ENCODE peak calls at places on chromosomes 4 and X, in nine cellular contexts. D is fibroblast of lung; B is HCT116; Z is HL-60; K is dorsolateral prefrontal cortex; E is left lung; O is GM23248; J is heart left ventricle; H is CD8-positive, alpha-beta T cell. S is an unnamed sample.

GRCh38 chr4:32135642-32136041 is 1415.5 kb downstream of the PCDH7 start:
- DNase-seq in D (peak; percentile 14), B (no peak), Z (no peak), K (no peak), E (no peak), O (no peak), J (no peak), H (no peak), S (no peak)

GRCh38 chr4:183860726-183861125 is 44.4 kb upstream of the STOX2 start:
- DNase-seq in D (no peak), B (no peak), Z (no peak), K (no peak), E (no peak), O (no peak), J (no peak), H (no peak), S (no peak)

GRCh38 chr4:171266666-171267065 is 546.5 kb upstream of the GALNTL6 start:
- DNase-seq in D (no peak), B (no peak), Z (no peak), K (no peak), E (no peak), O (no peak), J (no peak), H (no peak), S (no peak)

GRCh38 chr4:1092026-1092982 is 21.1 kb downstream of the RNF212 start:
- DNase-seq in D (no peak), B (no peak), Z (no peak), K (no peak), E (no peak), O (peak; percentile 10), J (no peak), H (no peak), S (peak; percentile 65)

GRCh38 chrX:141341341-141341740 is 99.0 kb upstream of the SPANXC start:
- DNase-seq in D (peak; percentile 88), B (no peak), Z (no peak), K (no peak), E (no peak), O (peak; percentile 43), J (no peak), H (no peak), S (no peak)

GRCh38 chrX:38664285-38664684 is 102.9 kb downstream of the TSPAN7 start:
- DNase-seq in D (peak; percentile 29), B (peak; percentile 26), Z (no peak), K (no peak), E (no peak), O (peak; percentile 55), J (no peak), H (no peak), S (peak; percentile 62)

GRCh38 chr4:142534994-142535393 is 311.1 kb downstream of the INPP4B start:
- DNase-seq in D (peak; percentile 32), B (no peak), Z (no peak), K (no peak), E (no peak), O (peak; percentile 79), J (no peak), H (no peak), S (no peak)

GRCh38 chrX:40877869-40878268 is 142.5 kb upstream of the MED14 start:
- DNase-seq in D (peak; percentile 15), B (peak; percentile 3), Z (peak; percentile 7), K (no peak), E (no peak), O (peak; percentile 33), J (no peak), H (no peak), S (no peak)

GRCh38 chr4:8312069-8312445 is 42.5 kb downstream of the HTRA3 start:
- DNase-seq in D (no peak), B (no peak), Z (no peak), K (peak; percentile 6), E (no peak), O (no peak), J (no peak), H (no peak), S (no peak)

GRCh38 chrX:129553619-129554288 is 13.7 kb downstream of the OCRL start:
- DNase-seq in D (no peak), B (no peak), Z (peak; percentile 35), K (no peak), E (no peak), O (no peak), J (no peak), H (no peak), S (no peak)

GRCh38 chr4:176404591-176404990 is 84.8 kb downstream of the SPCS3 start:
- DNase-seq in D (peak; percentile 70), B (no peak), Z (no peak), K (no peak), E (no peak), O (peak; percentile 76), J (no peak), H (no peak), S (no peak)

GRCh38 chr4:27913738-27914137 is 1053.1 kb downstream of the STIM2 start:
- DNase-seq in D (no peak), B (no peak), Z (no peak), K (no peak), E (no peak), O (no peak), J (no peak), H (no peak), S (no peak)

GRCh38 chr4:60805500-60806313 is 394.4 kb upstream of the ADGRL3 start:
- DNase-seq in D (peak; percentile 27), B (no peak), Z (peak; percentile 11), K (no peak), E (no peak), O (peak; percentile 0), J (no peak), H (no peak), S (peak; percentile 55)

GRCh38 chr4:122603156-122603574 is 17.7 kb downstream of the IL21 start:
- DNase-seq in D (no peak), B (no peak), Z (no peak), K (no peak), E (no peak), O (no peak), J (no peak), H (no peak), S (no peak)

GRCh38 chrX:108584617-108585211 is 145.1 kb downstream of the COL4A5 start:
- DNase-seq in D (no peak), B (peak; percentile 4), Z (no peak), K (no peak), E (no peak), O (peak; percentile 15), J (no peak), H (no peak), S (peak; percentile 79)

GRCh38 chrX:115284877-115285276 is 4.6 kb upstream of the LUZP4 start:
- DNase-seq in D (no peak), B (no peak), Z (no peak), K (no peak), E (no peak), O (no peak), J (no peak), H (no peak), S (no peak)

DNA sequence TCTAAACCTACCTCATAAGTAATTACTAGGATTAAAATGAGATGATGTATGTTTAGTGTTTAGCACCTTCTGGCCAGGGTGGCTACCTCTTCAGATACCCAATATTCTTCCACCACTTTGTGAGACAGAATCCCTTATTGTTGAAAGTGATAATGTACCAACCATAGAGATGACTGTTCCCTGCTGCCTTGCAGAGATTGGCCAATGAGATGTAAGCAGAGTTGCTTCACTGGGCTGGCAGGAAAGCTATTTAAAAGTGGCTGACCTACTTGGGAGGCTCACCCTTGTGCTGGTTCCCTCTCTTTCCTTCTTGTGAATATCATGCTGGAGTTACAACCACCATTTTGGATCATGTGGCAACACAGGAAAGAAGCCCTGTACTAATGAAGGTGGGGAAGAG is 58.9 kb downstream of the TMEM154 start:
- DNase-seq in D (no peak), B (no peak), Z (no peak), K (no peak), E (no peak), O (no peak), J (no peak), H (no peak), S (no peak)
- H3K4me3 ChIP-seq in D (no peak overlapping the region), B (no peak overlapping the region), Z (no peak overlapping the region), K (no peak overlapping the region), E (no peak overlapping the region), O (no peak overlapping the region), J (no peak overlapping the region), H (no peak overlapping the region), S (no peak overlapping the region)

GRCh38 chr4:55784747-55785146 is 34.8 kb upstream of the EXOC1L start:
- DNase-seq in D (no peak), B (no peak), Z (no peak), K (no peak), E (no peak), O (no peak), J (no peak), H (no peak), S (peak; percentile 55)
- H3K27ac ChIP-seq in D (no peak overlapping the region), B (no peak overlapping the region), Z (no peak overlapping the region), K (no peak overlapping the region), E (no peak overlapping the region), O (no peak overlapping the region), J (no peak overlapping the region), H (no peak overlapping the region), S (no peak overlapping the region)

DNA sequence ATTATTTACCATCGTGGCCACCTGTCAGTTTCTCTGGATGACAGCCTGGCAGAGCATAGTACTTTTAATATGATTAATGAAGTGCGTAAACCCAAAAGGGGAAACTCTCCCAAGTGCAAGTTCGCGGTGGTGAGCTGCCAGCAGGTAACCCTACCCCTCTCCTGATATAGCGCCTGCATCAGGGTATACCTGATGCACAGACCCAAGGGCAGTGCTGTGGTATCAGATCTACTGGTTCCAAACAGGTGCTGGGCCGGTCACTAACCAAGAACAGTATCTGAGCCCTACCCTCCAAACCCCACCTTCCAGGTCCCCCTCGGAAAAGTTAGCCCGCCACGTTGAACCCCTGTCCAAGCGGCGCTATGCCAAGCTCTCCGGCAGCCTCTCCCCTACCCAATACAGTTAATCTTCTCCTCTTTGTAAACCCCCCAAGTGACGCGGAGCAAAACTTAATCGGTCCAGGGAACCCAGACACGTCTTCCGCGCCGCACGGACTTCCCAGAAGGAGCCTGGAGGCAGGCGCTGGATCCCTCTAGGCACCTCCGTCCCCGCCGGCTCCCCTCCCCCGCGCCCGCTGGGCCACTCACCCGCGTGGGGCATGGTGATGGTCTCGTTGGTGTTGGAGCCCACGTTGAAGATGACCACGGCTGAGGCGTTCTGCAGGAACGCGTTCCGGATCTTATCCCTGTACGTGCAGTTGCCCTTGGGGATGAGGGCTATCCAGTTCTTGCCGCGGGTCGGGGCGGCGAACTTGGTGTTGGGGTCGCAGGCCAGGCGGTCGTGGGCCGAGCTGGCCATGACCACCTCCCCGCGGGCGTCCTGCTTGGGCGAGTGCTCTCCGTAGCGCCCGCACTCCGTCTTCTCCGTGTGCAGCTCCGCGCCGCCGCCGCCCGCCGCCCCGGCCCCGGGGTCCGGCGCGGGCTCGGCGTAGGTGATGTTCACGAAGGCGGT is 1.3 kb downstream of the RNF150 start:
- DNase-seq in D (peak; percentile 44), B (no peak), Z (no peak), K (peak; percentile 64), E (peak; percentile 75), O (peak; percentile 61), J (peak; percentile 43), H (no peak), S (peak; percentile 74)
- H3K4me3 ChIP-seq in D (peak overlapping the region; percentile 69), B (no peak overlapping the region), Z (peak overlapping the region; percentile 42), K (peak overlapping the region; percentile 81), E (peak overlapping the region; percentile 58), O (peak overlapping the region; percentile 96), J (peak overlapping the region; percentile 92), H (peak overlapping the region; percentile 10), S (peak overlapping the region; percentile 88)

DNA sequence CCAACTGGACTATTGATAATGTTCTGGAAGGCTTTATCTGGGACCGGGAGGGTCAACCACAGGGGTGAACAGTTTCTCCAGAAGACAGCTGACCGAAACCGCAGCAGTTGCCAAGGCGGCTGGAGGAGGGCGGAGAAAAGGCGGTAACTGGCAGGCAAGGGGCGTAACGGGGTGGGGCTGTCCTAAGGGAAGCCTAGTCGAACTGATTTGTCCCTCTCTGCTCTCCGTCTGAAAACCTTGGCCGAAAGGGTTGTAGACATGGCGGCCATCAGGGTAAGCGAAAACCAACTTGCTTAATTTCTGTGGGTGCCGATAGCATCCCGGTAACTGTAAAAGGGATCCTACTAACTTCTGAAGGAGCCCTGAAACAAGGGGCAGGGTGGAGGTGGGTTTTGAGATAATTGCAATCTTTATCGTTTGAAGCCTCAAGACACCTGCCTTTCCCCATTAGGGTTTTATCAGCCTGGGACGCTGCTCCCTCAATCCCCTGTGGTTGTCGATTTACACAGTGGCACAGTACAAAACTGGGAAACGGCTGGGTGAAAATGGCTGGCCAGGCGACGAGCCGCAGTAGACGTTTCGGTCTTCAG is at the start of gene APOOL:
- DNase-seq in D (peak; percentile 90), B (peak; percentile 78), Z (peak; percentile 85), K (peak; percentile 87), E (peak; percentile 85), O (peak; percentile 91), J (peak; percentile 90), H (peak; percentile 35), S (peak; percentile 92)
- H3K27ac ChIP-seq in D (peak within 1 kb of the TSS; percentile 59), B (peak within 1 kb of the TSS; percentile 26), Z (peak within 1 kb of the TSS; percentile 78), K (no peak within 1 kb of the TSS), E (peak within 1 kb of the TSS; percentile 48), O (peak within 1 kb of the TSS; percentile 65), J (peak within 1 kb of the TSS; percentile 59), H (peak within 1 kb of the TSS; percentile 54), S (no peak within 1 kb of the TSS)